ENCODE peak calls at places on chromosomes 3 and 15, in seven cellular contexts. I, U, V, J, X, G and Q are unnamed samples.

GRCh38 chr15:48888209-48888608 is 10.3 kb downstream of the EID1 start:
- DNase-seq in G (no peak), V (no peak), X (no peak), U (no peak), J (no peak), I (no peak), Q (no peak)

GRCh38 chr3:123352134-123352554 is 96.7 kb downstream of the ADCY5 start:
- DNase-seq in U (no peak), G (no peak), X (no peak), J (no peak), V (no peak), I (no peak), Q (no peak)

GRCh38 chr3:120652281-120652680 is 29.8 kb downstream of the HGD start:
- DNase-seq in G (no peak), J (no peak), I (no peak), U (no peak), X (no peak), V (no peak), Q (no peak)

GRCh38 chr3:24965706-24966105 is 462.4 kb upstream of the RARB start:
- DNase-seq in X (no peak), G (no peak), V (no peak), I (no peak), J (no peak), U (no peak), Q (no peak)

GRCh38 chr3:126287536-126288181 is 69.5 kb downstream of the KLF15 start:
- DNase-seq in G (peak; percentile 48), I (no peak), V (peak; percentile 88), J (peak; percentile 46), U (peak; percentile 43), X (peak; percentile 50), Q (peak; percentile 48)

GRCh38 chr3:96983731-96984130 is 169.3 kb downstream of the EPHA6 start:
- DNase-seq in J (no peak), I (no peak), U (no peak), X (no peak), G (no peak), V (no peak), Q (no peak)

GRCh38 chr3:8052599-8053185 is 448.9 kb upstream of the LMCD1 start:
- DNase-seq in V (no peak), X (peak; percentile 72), J (no peak), I (no peak), G (peak; percentile 3), U (peak; percentile 4), Q (no peak)

GRCh38 chr3:183131735-183132134 is 30.8 kb downstream of the LAMP3 start:
- DNase-seq in J (peak; percentile 65), I (no peak), G (peak; percentile 55), U (no peak), V (no peak), X (peak; percentile 49), Q (no peak)

GRCh38 chr15:81303241-81304225 is 20.4 kb downstream of the STARD5 start:
- DNase-seq in U (no peak), G (no peak), X (no peak), I (no peak), V (peak; percentile 63), J (no peak), Q (no peak)

GRCh38 chr15:25557916-25558315 is 119.1 kb upstream of the UBE3A start:
- DNase-seq in J (no peak), G (no peak), X (no peak), I (no peak), U (no peak), V (no peak), Q (no peak)

GRCh38 chr15:85533949-85534543 is 153.6 kb downstream of the AKAP13 start:
- DNase-seq in X (no peak), I (no peak), U (no peak), V (no peak), G (no peak), J (no peak), Q (no peak)

GRCh38 chr3:42846682-42847522 is 28.8 kb downstream of the CYP8B1 start:
- DNase-seq in I (no peak), G (no peak), J (no peak), U (no peak), X (no peak), V (no peak), Q (no peak)

GRCh38 chr15:79243723-79244122 is 38.8 kb upstream of the ANKRD34C start:
- DNase-seq in U (no peak), X (no peak), I (no peak), J (no peak), V (no peak), G (peak; percentile 14), Q (no peak)

GRCh38 chr3:148459931-148460513 is 237.7 kb upstream of the AGTR1 start:
- DNase-seq in J (no peak), X (peak; percentile 10), U (no peak), I (no peak), V (peak; percentile 4), G (peak; percentile 9), Q (peak; percentile 13)

GRCh38 chr3:127988770-127989518 is 63.3 kb upstream of the SEC61A1 start:
- DNase-seq in X (no peak), I (no peak), G (peak; percentile 15), J (no peak), V (no peak), U (no peak), Q (peak; percentile 22)

GRCh38 chr3:19547665-19548464 is 386.2 kb downstream of the EFHB start:
- DNase-seq in J (no peak), G (no peak), I (no peak), X (no peak), U (no peak), V (no peak), Q (no peak)

GRCh38 chr3:14124223-14124614 is 451 bp downstream of the CHCHD4 start:
- DNase-seq in V (peak; percentile 63), U (peak; percentile 55), X (no peak), I (no peak), J (no peak), G (peak; percentile 40), Q (peak; percentile 43)

GRCh38 chr15:58447244-58448010 is 15.6 kb downstream of the LIPC start:
- DNase-seq in X (peak; percentile 95), I (no peak), J (no peak), V (no peak), U (no peak), G (peak; percentile 92), Q (peak; percentile 69)

GRCh38 chr3:177995006-177995732 is 541.1 kb upstream of the KCNMB2 start:
- DNase-seq in V (no peak), U (no peak), I (no peak), G (no peak), X (no peak), J (no peak), Q (no peak)

GRCh38 chr3:30943206-30943605 is 48.7 kb upstream of the GADL1 start:
- DNase-seq in U (no peak), J (no peak), X (no peak), V (no peak), I (no peak), G (no peak), Q (no peak)

GRCh38 chr3:42123012-42123581 is 31.9 kb downstream of the TRAK1 start:
- DNase-seq in X (no peak), I (no peak), V (no peak), J (no peak), G (peak; percentile 45), U (no peak), Q (no peak)

GRCh38 chr3:179750720-179751328 is 98.0 kb downstream of the USP13 start:
- DNase-seq in U (no peak), V (peak; percentile 59), J (peak; percentile 43), I (no peak), X (peak; percentile 45), G (peak; percentile 21), Q (peak; percentile 32)

GRCh38 chr15:93997071-93997658 is 234.2 kb upstream of the MCTP2 start:
- DNase-seq in X (peak; percentile 37), I (no peak), V (peak; percentile 43), J (peak; percentile 6), U (peak; percentile 74), G (peak; percentile 33), Q (peak; percentile 56)

GRCh38 chr3:112593258-112593657 is 31.4 kb downstream of the SLC35A5 start:
- DNase-seq in X (no peak), I (no peak), U (no peak), J (no peak), V (no peak), G (no peak), Q (no peak)

GRCh38 chr15:74382004-74382816 is 14.8 kb upstream of the CYP11A1 start:
- DNase-seq in J (peak; percentile 69), G (peak; percentile 70), U (peak; percentile 82), I (peak; percentile 88), V (peak; percentile 95), X (peak; percentile 78), Q (peak; percentile 74)

GRCh38 chr3:29468150-29468549 is 187.3 kb downstream of the RBMS3 start:
- DNase-seq in V (no peak), J (no peak), G (no peak), U (no peak), X (no peak), I (no peak), Q (peak; percentile 80)

GRCh38 chr3:194654443-194654842 is 17.5 kb downstream of the LSG1 start:
- DNase-seq in G (no peak), U (no peak), X (no peak), I (no peak), V (no peak), J (no peak), Q (no peak)
- H3K4me3 ChIP-seq in G (no peak overlapping the region), U (no peak overlapping the region), X (no peak overlapping the region), I (no peak overlapping the region), V (no peak overlapping the region), J (no peak overlapping the region), Q (no peak overlapping the region)

GRCh38 chr15:45457215-45457614 is 65.3 kb downstream of the SLC30A4 start:
- DNase-seq in X (no peak), V (peak; percentile 21), U (no peak), I (no peak), J (no peak), G (no peak), Q (no peak)
- H3K4me3 ChIP-seq in X (no peak overlapping the region), V (no peak overlapping the region), U (no peak overlapping the region), I (no peak overlapping the region), J (no peak overlapping the region), G (no peak overlapping the region), Q (no peak overlapping the region)

DNA sequence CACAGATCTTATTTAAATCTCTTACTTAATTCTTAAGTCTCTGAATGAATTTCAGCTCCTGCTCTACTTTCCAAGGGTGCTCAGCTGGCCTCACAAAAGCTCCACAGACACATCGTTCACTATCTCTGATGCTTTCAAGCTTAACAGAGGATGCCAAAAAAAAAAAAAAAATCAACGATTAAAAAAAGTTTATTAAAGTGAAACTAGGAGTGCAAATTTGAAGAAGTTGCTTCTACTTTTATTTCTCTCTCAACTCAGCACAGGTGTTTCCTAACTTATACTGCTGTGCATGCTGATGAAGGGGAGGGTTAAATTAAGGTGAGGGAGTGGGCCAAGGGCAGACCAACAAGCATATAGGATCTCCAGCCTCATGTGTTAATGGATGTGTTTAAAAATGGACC is 157.2 kb downstream of the TIGIT start:
- DNase-seq in V (no peak), J (no peak), X (no peak), U (no peak), G (no peak), I (no peak), Q (peak; percentile 7)
- H3K4me3 ChIP-seq in V (no peak overlapping the region), J (no peak overlapping the region), X (no peak overlapping the region), U (no peak overlapping the region), G (peak overlapping the region; percentile 43), I (no peak overlapping the region), Q (no peak overlapping the region)

DNA sequence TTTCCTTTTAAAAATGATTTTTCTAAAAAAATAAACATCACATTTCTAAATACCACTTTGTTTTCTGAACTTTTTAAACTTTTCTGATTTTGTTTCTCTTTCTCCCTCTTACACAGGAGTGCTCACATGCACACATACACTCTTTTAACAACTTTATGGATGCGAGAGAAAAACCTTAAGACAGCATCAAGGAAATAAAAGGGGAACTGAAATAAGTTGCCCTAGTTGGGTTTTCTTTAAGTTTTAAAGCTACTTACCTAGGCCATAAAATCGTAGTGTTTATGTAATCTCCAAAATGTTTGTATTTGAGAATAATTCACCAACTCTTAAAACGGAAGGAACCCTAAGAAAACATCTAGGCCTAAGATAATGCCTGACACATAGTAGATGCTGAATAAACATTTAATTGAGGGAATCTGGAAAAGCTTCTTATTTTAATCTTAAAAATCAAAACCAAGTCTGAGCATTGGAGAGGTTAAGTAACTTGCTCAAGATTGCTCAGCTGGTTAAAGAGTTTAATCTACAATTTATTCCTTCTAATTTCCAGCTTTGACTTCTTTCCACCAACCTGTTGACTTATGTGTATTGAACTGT is 1.2 kb upstream of the BBX start:
- DNase-seq in G (no peak), V (no peak), J (no peak), U (no peak), X (no peak), I (no peak), Q (no peak)
- H3K4me3 ChIP-seq in G (no peak overlapping the region), V (no peak overlapping the region), J (no peak overlapping the region), U (no peak overlapping the region), X (no peak overlapping the region), I (no peak overlapping the region), Q (no peak overlapping the region)